ENCODE peak calls at places on chromosomes 3 and 15, in six cellular contexts. K is OCI-LY7, A is fibroblast of lung, V is mesenchymal stem cell, C is neuronal stem cell, E is mammary epithelial cell. L is an unnamed sample.

GRCh38 chr3:70120360-70120966 is 120.9 kb downstream of the SAMMSON start:
- DNase-seq in C (peak; percentile 9), A (peak; percentile 34), V (peak; percentile 29), E (peak; percentile 48), K (peak; percentile 67), L (peak; percentile 94)

GRCh38 chr15:39804026-39804425 is 21.4 kb upstream of the FSIP1 start:
- DNase-seq in E (peak; percentile 89), C (no peak), V (peak; percentile 54), K (no peak), A (no peak), L (no peak)

GRCh38 chr3:13647314-13648059 is 98.6 kb downstream of the FBLN2 start:
- DNase-seq in E (peak; percentile 55), A (peak; percentile 57), K (no peak), C (no peak), V (peak; percentile 12), L (no peak)

GRCh38 chr15:39622660-39623549 is 42.0 kb downstream of the THBS1 start:
- DNase-seq in A (no peak), E (no peak), V (peak; percentile 3), K (no peak), C (no peak), L (no peak)

GRCh38 chr15:66592505-66593218 is 26.9 kb upstream of the LCTL start:
- DNase-seq in K (no peak), V (no peak), A (no peak), E (no peak), C (no peak), L (no peak)

GRCh38 chr3:177554900-177555759 is 357.8 kb upstream of the TBL1XR1 start:
- DNase-seq in A (peak; percentile 91), E (peak; percentile 80), V (peak; percentile 51), K (no peak), C (no peak), L (no peak)

GRCh38 chr15:52191207-52191606 is at the start of gene GNB5:
- DNase-seq in A (no peak), V (no peak), E (no peak), C (no peak), K (no peak), L (no peak)

GRCh38 chr3:17190353-17191078 is 305.8 kb downstream of the PLCL2 start:
- DNase-seq in A (no peak), E (no peak), K (peak; percentile 20), C (no peak), V (no peak), L (no peak)

GRCh38 chr15:73074241-73074640 is 22.0 kb downstream of the NEO1 start:
- DNase-seq in A (no peak), E (no peak), K (no peak), V (no peak), C (no peak), L (no peak)

GRCh38 chr3:141798455-141798854 is 35.2 kb downstream of the GRK7 start:
- DNase-seq in A (peak; percentile 73), V (no peak), C (no peak), E (no peak), K (no peak), L (no peak)

GRCh38 chr15:44695274-44695673 is 15.8 kb downstream of the PATL2 start:
- DNase-seq in K (no peak), A (no peak), C (no peak), V (no peak), E (no peak), L (no peak)

GRCh38 chr3:108455212-108455705 is 55.1 kb downstream of the MYH15 start:
- DNase-seq in A (peak; percentile 31), C (no peak), E (no peak), K (no peak), V (no peak), L (no peak)

GRCh38 chr3:187986514-187986934 is 167.4 kb upstream of the LPP start:
- DNase-seq in C (no peak), K (no peak), A (peak; percentile 97), E (peak; percentile 95), V (peak; percentile 91), L (peak; percentile 62)

GRCh38 chr3:53194218-53195065 is 33.4 kb downstream of the PRKCD start:
- DNase-seq in C (no peak), E (no peak), V (peak; percentile 23), K (no peak), A (peak; percentile 47), L (peak; percentile 49)

GRCh38 chr3:160065282-160065681 is 76.6 kb downstream of the IL12A start:
- DNase-seq in V (no peak), K (no peak), C (no peak), E (no peak), A (no peak), L (no peak)

GRCh38 chr3:5294360-5294759 is 106.9 kb downstream of the EDEM1 start:
- DNase-seq in V (no peak), K (no peak), A (peak; percentile 86), E (peak; percentile 49), C (no peak), L (no peak)

GRCh38 chr15:51366911-51367310 is 25.5 kb downstream of the GLDN start:
- DNase-seq in C (no peak), A (peak; percentile 74), E (peak; percentile 22), V (peak; percentile 59), K (no peak), L (no peak)

GRCh38 chr15:28918141-28918983 is 32.6 kb downstream of the APBA2 start:
- DNase-seq in A (no peak), E (peak; percentile 11), C (peak; percentile 54), V (peak; percentile 27), K (no peak), L (no peak)

GRCh38 chr3:183537295-183537730 is 18.2 kb downstream of the KLHL6 start:
- DNase-seq in E (peak; percentile 93), V (peak; percentile 54), C (no peak), K (no peak), A (peak; percentile 79), L (no peak)

GRCh38 chr15:99486371-99487336 is 79.1 kb upstream of the MEF2A start:
- DNase-seq in V (peak; percentile 84), C (peak; percentile 15), E (peak; percentile 23), K (no peak), A (peak; percentile 64), L (peak; percentile 44)

GRCh38 chr3:136678981-136679380 is 73.2 kb downstream of the STAG1 start:
- DNase-seq in V (no peak), A (peak; percentile 56), K (no peak), E (no peak), C (no peak), L (no peak)

GRCh38 chr3:143697975-143698374 is 150.3 kb downstream of the SLC9A9 start:
- DNase-seq in E (peak; percentile 4), C (no peak), V (no peak), K (no peak), A (no peak), L (no peak)

GRCh38 chr3:160226026-160226739 is 961 bp downstream of the C3orf80 start:
- DNase-seq in V (peak; percentile 24), E (no peak), K (no peak), C (peak; percentile 23), A (no peak), L (no peak)

GRCh38 chr3:34067442-34068130 is 269.2 kb downstream of the PDCD6IP start:
- DNase-seq in V (no peak), C (no peak), K (no peak), A (no peak), E (no peak), L (no peak)

GRCh38 chr15:35174948-35175347 is 89.9 kb upstream of the NANOGP8 start:
- DNase-seq in C (no peak), K (no peak), E (no peak), V (no peak), A (no peak), L (no peak)

GRCh38 chr3:13420051-13420816 is at the start of gene NUP210:
- DNase-seq in E (no peak), K (peak; percentile 88), A (no peak), V (no peak), C (peak; percentile 63), L (peak; percentile 93)

GRCh38 chr3:58384381-58385090 is 49.1 kb downstream of the PDHB start:
- DNase-seq in E (no peak), K (peak; percentile 11), V (peak; percentile 55), A (no peak), C (no peak), L (peak; percentile 88)

DNA sequence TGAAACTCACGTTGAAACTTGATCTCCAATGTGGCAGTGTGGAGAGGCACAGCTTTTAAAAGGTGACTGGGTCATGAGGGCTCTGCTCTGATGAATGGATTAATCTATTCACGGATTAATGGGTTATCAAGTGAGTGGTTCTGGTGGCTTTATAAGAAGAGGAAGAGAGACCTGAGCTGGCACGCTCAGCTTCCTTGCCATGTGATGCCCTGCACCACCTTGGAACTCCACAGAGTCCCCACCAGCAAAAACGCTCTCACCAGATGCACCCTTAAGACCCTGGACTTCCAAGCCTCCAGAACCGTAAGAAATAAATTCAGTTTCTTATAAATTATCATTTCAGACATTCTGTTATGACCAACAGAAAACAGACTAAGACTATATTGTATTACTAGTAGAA is 2.6 kb downstream of the PPP1R2 start:
- DNase-seq in K (peak; percentile 48), E (no peak), A (no peak), C (no peak), V (no peak), L (peak; percentile 80)
- H3K4me2 ChIP-seq in K (peak overlapping the region; percentile 86), E (peak overlapping the region; percentile 91), A (no peak overlapping the region), C (no peak overlapping the region), V (no peak overlapping the region), L (peak overlapping the region; percentile 87)

GRCh38 chr15:57061281-57061680 is 142.8 kb downstream of the TCF12 start:
- DNase-seq in E (no peak), A (peak; percentile 41), K (no peak), V (no peak), C (no peak), L (no peak)
- H3K4me2 ChIP-seq in E (peak overlapping the region; percentile 75), A (no peak overlapping the region), K (no peak overlapping the region), V (no peak overlapping the region), C (no peak overlapping the region), L (no peak overlapping the region)

GRCh38 chr3:73571238-73571741 is 53.5 kb downstream of the PDZRN3 start:
- DNase-seq in A (no peak), V (no peak), C (no peak), E (no peak), K (no peak), L (no peak)
- H3K4me2 ChIP-seq in A (no peak overlapping the region), V (no peak overlapping the region), C (no peak overlapping the region), E (no peak overlapping the region), K (no peak overlapping the region), L (no peak overlapping the region)

GRCh38 chr3:156379327-156379726 is 175.6 kb downstream of the SSR3 start:
- DNase-seq in E (no peak), A (no peak), K (no peak), C (no peak), V (no peak), L (no peak)

GRCh38 chr3:156373654-156374053 is 181.3 kb downstream of the SSR3 start:
- DNase-seq in E (no peak), K (no peak), C (no peak), V (no peak), A (no peak), L (no peak)

GRCh38 chr3:156378871-156379270 is 176.0 kb downstream of the SSR3 start:
- DNase-seq in V (no peak), E (no peak), C (no peak), K (no peak), A (no peak), L (no peak)

GRCh38 chr3:156376199-156376598 is 178.7 kb downstream of the SSR3 start:
- DNase-seq in V (no peak), E (no peak), K (no peak), A (no peak), C (no peak), L (no peak)

DNA sequence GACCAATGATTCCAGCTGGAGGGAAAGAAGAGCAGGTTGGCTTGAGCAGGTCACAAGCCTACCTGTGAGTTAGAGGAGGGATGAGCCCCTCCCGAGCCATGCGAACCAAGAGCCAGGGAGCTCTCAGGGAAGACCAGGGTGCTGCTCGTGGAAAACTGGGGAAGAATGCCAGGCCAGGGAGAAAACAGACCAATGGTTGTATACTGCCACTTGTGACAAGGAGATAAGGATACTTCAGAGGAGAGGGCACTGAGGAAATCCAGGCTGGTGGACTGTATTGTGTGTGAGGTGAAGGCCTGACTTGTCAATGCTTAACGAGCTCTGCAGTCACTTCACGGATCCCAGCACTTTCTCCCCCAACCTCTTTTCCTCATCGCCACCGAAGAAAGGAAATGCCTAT is 177.7 kb downstream of the SSR3 start:
- DNase-seq in A (no peak), K (no peak), V (no peak), E (no peak), C (no peak), L (no peak)
- H3K4me2 ChIP-seq in A (no peak overlapping the region), K (no peak overlapping the region), V (no peak overlapping the region), E (no peak overlapping the region), C (no peak overlapping the region), L (no peak overlapping the region)